ENCODE peak calls at places on chromosomes 12 and 14, in four cellular contexts. J is stimulated activated CD4-positive, alpha-beta T cell treated with anti-CD3 and anti-CD28 coated beads, Interleukin-12 subunit alpha, Interleukin-12 subunit beta, amount 100 ng/mL, for 4 hours; O is astrocyte of the spinal cord; Y is kidney epithelial cell. E is an unnamed sample.
A peak's percentile ranks its signal among the peaks of the same experiment; 100 is the strongest.

GRCh38 chr14:101315802-101316296 is 245.4 kb upstream of the DIO3 start:
- DNase-seq in Y (no peak), J (no peak), O (no peak), E (no peak)

GRCh38 chr12:23368590-23368989 is 580.9 kb downstream of the SOX5 start:
- DNase-seq in J (no peak), Y (no peak), O (no peak), E (no peak)

GRCh38 chr12:4012073-4012472 is 138.9 kb upstream of the PARP11 start:
- DNase-seq in O (no peak), Y (no peak), J (no peak), E (no peak)

GRCh38 chr14:91067186-91067585 is 6.7 kb upstream of the RPS6KA5 start:
- DNase-seq in Y (no peak), O (no peak), J (peak; percentile 15), E (no peak)

GRCh38 chr12:70070494-70071007 is 172.7 kb upstream of the CNOT2 start:
- DNase-seq in Y (no peak), J (no peak), O (peak; percentile 8), E (no peak)

GRCh38 chr14:60565211-60565610 is 56.3 kb downstream of the SIX6 start:
- DNase-seq in Y (peak; percentile 88), J (no peak), O (peak; percentile 85), E (no peak)

GRCh38 chr12:54398995-54399793 is 14.7 kb upstream of the ZNF385A start:
- DNase-seq in Y (no peak), J (peak; percentile 85), O (peak; percentile 84), E (peak; percentile 73)

GRCh38 chr12:24709201-24709600 is 239.7 kb downstream of the BCAT1 start:
- DNase-seq in J (no peak), O (no peak), Y (no peak), E (no peak)

GRCh38 chr12:14618990-14619389 is 51.3 kb upstream of the PLBD1 start:
- DNase-seq in Y (no peak), O (peak; percentile 16), J (no peak), E (no peak)

GRCh38 chr14:104343690-104344640 is 205.6 kb downstream of the KIF26A start:
- DNase-seq in Y (no peak), J (no peak), O (no peak), E (no peak)

E was measured in stimulated activated naive B cell treated with anti-CD40 and anti-IgM and Interleukin-4, amounts not matched to agents 10 μg/mL and 1 μg/mL and 100 μg/mL, for 72 hours.